ENCODE peak calls at places on chromosome 1, in ten cellular contexts. One of them, this sample, is unnamed.

GRCh38 chr1:53442297-53442696 is 16.9 kb upstream of the DMRTB1 start:
- DNase-seq in gastrocnemius medialis: no peak
- DNase-seq in heart left ventricle: no peak
- DNase-seq in tibial nerve: no peak
- DNase-seq in NB4: peak
- DNase-seq in testis: no peak
- DNase-seq in K562: no peak
- DNase-seq in Peyer's patch: no peak
- DNase-seq in adrenal gland: no peak
- DNase-seq in IMR-90: peak
- DNase-seq in this sample: no peak

GRCh38 chr1:180309338-180309737 is 79.3 kb downstream of the LHX4 start:
- DNase-seq in gastrocnemius medialis: no peak
- DNase-seq in heart left ventricle: no peak
- DNase-seq in tibial nerve: no peak
- DNase-seq in NB4: no peak
- DNase-seq in testis: no peak
- DNase-seq in K562: no peak
- DNase-seq in Peyer's patch: no peak
- DNase-seq in adrenal gland: no peak
- DNase-seq in IMR-90: peak
- DNase-seq in this sample: no peak

GRCh38 chr1:41495171-41495948 is 10.9 kb upstream of the EDN2 start:
- DNase-seq in gastrocnemius medialis: peak
- DNase-seq in heart left ventricle: peak
- DNase-seq in tibial nerve: no peak
- DNase-seq in NB4: peak
- DNase-seq in testis: peak
- DNase-seq in K562: peak
- DNase-seq in Peyer's patch: no peak
- DNase-seq in adrenal gland: peak
- DNase-seq in IMR-90: peak
- DNase-seq in this sample: peak

GRCh38 chr1:914253-914890 is 9.4 kb upstream of the SAMD11 start:
- DNase-seq in gastrocnemius medialis: no peak
- DNase-seq in heart left ventricle: peak
- DNase-seq in tibial nerve: no peak
- DNase-seq in NB4: no peak
- DNase-seq in testis: no peak
- DNase-seq in K562: no peak
- DNase-seq in Peyer's patch: no peak
- DNase-seq in adrenal gland: no peak
- DNase-seq in IMR-90: no peak
- DNase-seq in this sample: peak

GRCh38 chr1:204335085-204335484 is 24.6 kb downstream of the PLEKHA6 start:
- DNase-seq in gastrocnemius medialis: no peak
- DNase-seq in heart left ventricle: no peak
- DNase-seq in tibial nerve: no peak
- DNase-seq in NB4: no peak
- DNase-seq in testis: no peak
- DNase-seq in K562: no peak
- DNase-seq in Peyer's patch: peak
- DNase-seq in adrenal gland: no peak
- DNase-seq in IMR-90: no peak
- DNase-seq in this sample: no peak

GRCh38 chr1:199205740-199206139 is 566.9 kb downstream of the PTPRC start:
- DNase-seq in gastrocnemius medialis: no peak
- DNase-seq in heart left ventricle: no peak
- DNase-seq in tibial nerve: no peak
- DNase-seq in NB4: no peak
- DNase-seq in testis: no peak
- DNase-seq in K562: no peak
- DNase-seq in Peyer's patch: no peak
- DNase-seq in adrenal gland: no peak
- DNase-seq in IMR-90: peak
- DNase-seq in this sample: no peak

GRCh38 chr1:202964755-202965440 is 2.2 kb downstream of the CYB5R1 start:
- DNase-seq in gastrocnemius medialis: peak
- DNase-seq in heart left ventricle: no peak
- DNase-seq in tibial nerve: no peak
- DNase-seq in NB4: no peak
- DNase-seq in testis: peak
- DNase-seq in K562: no peak
- DNase-seq in Peyer's patch: no peak
- DNase-seq in adrenal gland: peak
- DNase-seq in IMR-90: peak
- DNase-seq in this sample: no peak

GRCh38 chr1:101995984-101996731 is 568 bp downstream of the OLFM3 start:
- DNase-seq in gastrocnemius medialis: no peak
- DNase-seq in heart left ventricle: no peak
- DNase-seq in tibial nerve: no peak
- DNase-seq in NB4: no peak
- DNase-seq in testis: peak
- DNase-seq in K562: no peak
- DNase-seq in Peyer's patch: no peak
- DNase-seq in adrenal gland: no peak
- DNase-seq in IMR-90: no peak
- DNase-seq in this sample: no peak

GRCh38 chr1:161214374-161214773 is 721 bp upstream of the FCER1G start:
- DNase-seq in gastrocnemius medialis: no peak
- DNase-seq in heart left ventricle: no peak
- DNase-seq in tibial nerve: no peak
- DNase-seq in NB4: peak
- DNase-seq in testis: no peak
- DNase-seq in K562: no peak
- DNase-seq in Peyer's patch: no peak
- DNase-seq in adrenal gland: no peak
- DNase-seq in IMR-90: no peak
- DNase-seq in this sample: no peak

GRCh38 chr1:117127840-117128239 is 6.3 kb upstream of the TRIM45 start:
- DNase-seq in gastrocnemius medialis: no peak
- DNase-seq in heart left ventricle: no peak
- DNase-seq in tibial nerve: no peak
- DNase-seq in NB4: no peak
- DNase-seq in testis: no peak
- DNase-seq in K562: peak
- DNase-seq in Peyer's patch: no peak
- DNase-seq in adrenal gland: no peak
- DNase-seq in IMR-90: peak
- DNase-seq in this sample: no peak

GRCh38 chr1:53390261-53390660 is 62.4 kb upstream of the LRP8 start:
- DNase-seq in gastrocnemius medialis: peak
- DNase-seq in heart left ventricle: no peak
- DNase-seq in tibial nerve: peak
- DNase-seq in NB4: peak
- DNase-seq in testis: peak
- DNase-seq in K562: no peak
- DNase-seq in Peyer's patch: no peak
- DNase-seq in adrenal gland: peak
- DNase-seq in IMR-90: no peak
- DNase-seq in this sample: peak

GRCh38 chr1:23728997-23729390 is 14.3 kb upstream of the ELOA start:
- DNase-seq in gastrocnemius medialis: no peak
- DNase-seq in heart left ventricle: no peak
- DNase-seq in tibial nerve: no peak
- DNase-seq in NB4: no peak
- DNase-seq in testis: no peak
- DNase-seq in K562: no peak
- DNase-seq in Peyer's patch: no peak
- DNase-seq in adrenal gland: no peak
- DNase-seq in IMR-90: no peak
- DNase-seq in this sample: no peak

GRCh38 chr1:200625381-200625824 is 4.9 kb upstream of the KIF14 start:
- DNase-seq in gastrocnemius medialis: no peak
- DNase-seq in heart left ventricle: no peak
- DNase-seq in tibial nerve: no peak
- DNase-seq in NB4: no peak
- DNase-seq in testis: no peak
- DNase-seq in K562: no peak
- DNase-seq in Peyer's patch: no peak
- DNase-seq in adrenal gland: no peak
- DNase-seq in IMR-90: peak
- DNase-seq in this sample: no peak

GRCh38 chr1:33381979-33382378 is 48.9 kb downstream of the PHC2 start:
- DNase-seq in gastrocnemius medialis: no peak
- DNase-seq in heart left ventricle: no peak
- DNase-seq in tibial nerve: no peak
- DNase-seq in NB4: no peak
- DNase-seq in testis: no peak
- DNase-seq in K562: no peak
- DNase-seq in Peyer's patch: no peak
- DNase-seq in adrenal gland: no peak
- DNase-seq in IMR-90: no peak
- DNase-seq in this sample: no peak

GRCh38 chr1:33385251-33385650 is 45.6 kb downstream of the PHC2 start:
- DNase-seq in gastrocnemius medialis: no peak
- DNase-seq in heart left ventricle: no peak
- DNase-seq in tibial nerve: no peak
- DNase-seq in NB4: no peak
- DNase-seq in testis: no peak
- DNase-seq in K562: no peak
- DNase-seq in Peyer's patch: no peak
- DNase-seq in adrenal gland: no peak
- DNase-seq in IMR-90: no peak
- DNase-seq in this sample: no peak

GRCh38 chr1:33383489-33383888 is 47.4 kb downstream of the PHC2 start:
- DNase-seq in gastrocnemius medialis: no peak
- DNase-seq in heart left ventricle: no peak
- DNase-seq in tibial nerve: no peak
- DNase-seq in NB4: no peak
- DNase-seq in testis: no peak
- DNase-seq in K562: no peak
- DNase-seq in Peyer's patch: no peak
- DNase-seq in adrenal gland: no peak
- DNase-seq in IMR-90: no peak
- DNase-seq in this sample: no peak

GRCh38 chr1:33382651-33383415 is 48.1 kb downstream of the PHC2 start:
- DNase-seq in gastrocnemius medialis: no peak
- DNase-seq in heart left ventricle: no peak
- DNase-seq in tibial nerve: no peak
- DNase-seq in NB4: no peak
- DNase-seq in testis: no peak
- DNase-seq in K562: no peak
- DNase-seq in Peyer's patch: no peak
- DNase-seq in adrenal gland: no peak
- DNase-seq in IMR-90: no peak
- DNase-seq in this sample: no peak

GRCh38 chr1:33383974-33384767 is 46.7 kb downstream of the PHC2 start:
- DNase-seq in gastrocnemius medialis: no peak
- DNase-seq in heart left ventricle: no peak
- DNase-seq in tibial nerve: no peak
- DNase-seq in NB4: peak
- DNase-seq in testis: no peak
- DNase-seq in K562: no peak
- DNase-seq in Peyer's patch: no peak
- DNase-seq in adrenal gland: peak
- DNase-seq in IMR-90: peak
- DNase-seq in this sample: no peak
- H3K4me3 ChIP-seq in gastrocnemius medialis: no peak
- H3K4me3 ChIP-seq in heart left ventricle: no peak
- H3K4me3 ChIP-seq in tibial nerve: no peak
- H3K4me3 ChIP-seq in NB4: no peak
- H3K4me3 ChIP-seq in testis: no peak
- H3K4me3 ChIP-seq in K562: no peak
- H3K4me3 ChIP-seq in Peyer's patch: no peak
- H3K4me3 ChIP-seq in adrenal gland: no peak
- H3K4me3 ChIP-seq in IMR-90: no peak
- H3K4me3 ChIP-seq in this sample: no peak

GRCh38 chr1:167935252-167936067 is 1.0 kb upstream of the DCAF6 start:
- DNase-seq in gastrocnemius medialis: no peak
- DNase-seq in heart left ventricle: no peak
- DNase-seq in tibial nerve: no peak
- DNase-seq in NB4: peak
- DNase-seq in testis: peak
- DNase-seq in K562: peak
- DNase-seq in Peyer's patch: peak
- DNase-seq in adrenal gland: peak
- DNase-seq in IMR-90: peak
- DNase-seq in this sample: peak
- TF ChIP-seq POLR2A in gastrocnemius medialis: peak
- TF ChIP-seq POLR2A in heart left ventricle: no peak
- TF ChIP-seq POLR2A in tibial nerve: peak
- TF ChIP-seq POLR2A in NB4: peak
- TF ChIP-seq POLR2A in testis: peak
- TF ChIP-seq POLR2A in K562: no peak
- TF ChIP-seq POLR2A in Peyer's patch: peak
- TF ChIP-seq POLR2A in adrenal gland: peak
- TF ChIP-seq POLR2A in IMR-90: peak
- TF ChIP-seq POLR2A in this sample: peak

DNA sequence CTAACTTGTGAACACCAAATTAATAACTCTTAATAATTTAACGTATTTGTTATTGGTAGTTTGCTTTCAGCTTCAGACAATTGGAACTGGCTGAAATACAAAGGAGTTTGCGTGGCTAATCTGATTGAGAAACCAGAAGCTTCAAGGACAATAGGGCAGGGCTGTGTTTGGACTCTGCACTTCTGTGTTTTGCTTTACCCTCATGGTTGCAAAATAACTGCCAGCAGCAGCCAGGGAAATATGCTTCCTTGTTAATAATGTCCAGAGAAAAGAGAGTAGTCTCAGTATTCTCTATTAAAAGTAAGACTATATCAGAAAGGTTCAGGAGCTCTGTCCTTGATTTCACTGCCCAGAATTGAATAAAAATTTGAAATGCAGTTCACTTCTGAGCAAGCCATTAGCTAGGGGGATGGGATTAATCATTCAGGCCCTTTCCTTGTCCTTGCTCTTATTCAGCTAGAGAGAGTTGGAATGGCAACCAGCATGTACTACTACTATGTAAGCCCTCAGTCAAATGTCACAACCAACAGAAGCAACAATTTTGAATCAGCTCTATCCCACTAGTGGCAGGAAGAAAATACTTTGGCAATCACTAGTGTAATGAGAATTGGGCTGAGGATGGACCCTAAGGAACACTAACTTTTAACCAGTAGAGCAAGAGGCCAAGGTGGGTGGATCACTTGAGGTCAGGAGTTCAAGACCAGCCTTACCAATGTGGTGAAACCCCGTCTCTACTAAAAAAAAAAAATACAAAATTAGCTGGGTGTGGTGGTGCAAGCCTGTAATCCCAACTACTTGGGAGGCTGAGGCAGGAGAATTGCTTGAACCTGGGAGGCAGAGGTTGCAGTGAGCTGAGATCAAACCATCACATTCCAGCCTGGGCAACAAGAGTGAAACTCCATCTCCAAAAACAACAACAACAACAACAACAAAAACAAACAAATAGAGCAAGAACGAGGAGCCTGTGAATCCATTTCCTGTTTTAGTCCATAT is 76.8 kb downstream of the POU2F1 start:
- DNase-seq in gastrocnemius medialis: peak
- DNase-seq in heart left ventricle: no peak
- DNase-seq in tibial nerve: no peak
- DNase-seq in NB4: peak
- DNase-seq in testis: peak
- DNase-seq in K562: no peak
- DNase-seq in Peyer's patch: no peak
- DNase-seq in adrenal gland: peak
- DNase-seq in IMR-90: peak
- DNase-seq in this sample: no peak
- H3K4me3 ChIP-seq in gastrocnemius medialis: no peak
- H3K4me3 ChIP-seq in heart left ventricle: no peak
- H3K4me3 ChIP-seq in tibial nerve: no peak
- H3K4me3 ChIP-seq in NB4: peak
- H3K4me3 ChIP-seq in testis: no peak
- H3K4me3 ChIP-seq in K562: no peak
- H3K4me3 ChIP-seq in Peyer's patch: no peak
- H3K4me3 ChIP-seq in adrenal gland: peak
- H3K4me3 ChIP-seq in IMR-90: no peak
- H3K4me3 ChIP-seq in this sample: no peak

GRCh38 chr1:155261888-155262673 is at the start of gene SCAMP3:
- DNase-seq in gastrocnemius medialis: peak
- DNase-seq in heart left ventricle: peak
- DNase-seq in tibial nerve: peak
- DNase-seq in NB4: peak
- DNase-seq in testis: peak
- DNase-seq in K562: peak
- DNase-seq in Peyer's patch: peak
- DNase-seq in adrenal gland: peak
- DNase-seq in IMR-90: peak
- DNase-seq in this sample: peak
- TF ChIP-seq POLR2A in gastrocnemius medialis: peak
- TF ChIP-seq POLR2A in heart left ventricle: peak
- TF ChIP-seq POLR2A in tibial nerve: peak
- TF ChIP-seq POLR2A in NB4: peak
- TF ChIP-seq POLR2A in testis: peak
- TF ChIP-seq POLR2A in K562: peak
- TF ChIP-seq POLR2A in Peyer's patch: peak
- TF ChIP-seq POLR2A in adrenal gland: peak
- TF ChIP-seq POLR2A in IMR-90: peak
- TF ChIP-seq POLR2A in this sample: no peak